ENCODE peak calls at places on chromosomes 12 and 14, in five cellular contexts. L is heart left ventricle, B is mesothelial cell of epicardium, X is GM20000, Z is transverse colon. T is an unnamed sample.

GRCh38 chr12:132111641-132112304 is 32.3 kb downstream of the DDX51 start:
- DNase-seq in Z (no peak), X (no peak), L (no peak), B (no peak), T (no peak)

GRCh38 chr12:223751-224240 is 9.8 kb upstream of the SLC6A12 start:
- DNase-seq in X (no peak), L (no peak), B (no peak), Z (no peak), T (no peak)

GRCh38 chr12:132622437-132623071 is 4.0 kb downstream of the P2RX2 start:
- DNase-seq in X (no peak), B (no peak), Z (no peak), L (no peak), T (no peak)

GRCh38 chr14:21072102-21072501 is 2.0 kb downstream of the ARHGEF40 start:
- DNase-seq in L (no peak), B (no peak), X (no peak), Z (no peak), T (peak)

GRCh38 chr12:120692524-120693033 is 5.6 kb downstream of the MLEC start:
- DNase-seq in X (no peak), L (no peak), B (no peak), Z (no peak), T (no peak)

GRCh38 chr12:10623131-10623530 is 9.7 kb upstream of the MAGOHB start:
- DNase-seq in L (no peak), X (no peak), Z (no peak), B (no peak), T (no peak)

GRCh38 chr12:122614839-122615238 is 87.8 kb downstream of the KNTC1 start:
- DNase-seq in B (no peak), X (no peak), L (no peak), Z (no peak), T (no peak)

GRCh38 chr14:61761557-61761956 is 663 bp upstream of the SNAPC1 start:
- DNase-seq in X (no peak), Z (no peak), B (no peak), L (no peak), T (no peak)

GRCh38 chr12:91988571-91988970 is 157.1 kb downstream of the BTG1 start:
- DNase-seq in Z (no peak), L (no peak), B (no peak), X (no peak), T (no peak)

GRCh38 chr14:92897922-92898599 is 24.9 kb upstream of the CHGA start:
- DNase-seq in B (no peak), Z (no peak), L (no peak), X (no peak), T (no peak)

GRCh38 chr12:70044170-70044569 is 199.1 kb upstream of the CNOT2 start:
- DNase-seq in L (no peak), X (no peak), B (no peak), Z (no peak), T (no peak)

GRCh38 chr12:113185180-113186032 is at the start of the genes DDX54 and RITA1:
- DNase-seq in B (peak), X (peak), Z (peak), L (peak), T (peak)

GRCh38 chr14:90600619-90601018 is 203.8 kb downstream of the CALM1 start:
- DNase-seq in Z (no peak), L (no peak), X (no peak), B (no peak), T (no peak)

GRCh38 chr12:42070056-42070455 is 74.6 kb downstream of the GXYLT1 start:
- DNase-seq in X (no peak), B (no peak), L (no peak), Z (no peak), T (no peak)

GRCh38 chr14:36773136-36773540 is 111.5 kb downstream of the PAX9 start:
- DNase-seq in X (no peak), B (no peak), Z (no peak), L (no peak), T (no peak)
- TF ChIP-seq CTCF in X (no peak), B (no peak), Z (no peak), L (no peak), T (no peak)

DNA sequence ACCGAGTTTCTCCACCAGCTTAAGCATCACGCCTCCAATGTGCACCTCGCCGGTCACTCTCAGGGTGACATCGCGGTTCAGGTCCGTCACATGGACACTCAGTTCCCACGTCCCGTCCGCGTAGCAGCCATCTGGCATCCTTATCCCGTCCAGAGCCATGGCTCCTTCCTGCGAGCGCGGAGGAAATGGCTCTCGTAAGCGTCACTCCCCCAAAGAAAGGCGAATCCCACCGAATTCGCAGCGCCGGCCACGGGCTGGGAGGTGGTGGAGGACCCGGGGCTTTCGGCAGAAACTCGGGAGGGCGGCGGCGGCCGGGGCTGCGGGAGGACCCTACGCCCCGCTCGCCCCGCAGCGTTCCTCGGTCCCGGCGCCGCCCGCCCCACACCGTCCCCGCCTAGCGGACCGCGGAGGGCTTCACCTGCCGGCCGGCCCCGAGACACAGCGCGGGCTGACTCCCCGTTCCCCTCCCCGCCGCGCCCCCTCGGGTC is 396 bp downstream of the FERMT2 start:
- DNase-seq in X (peak), L (peak), Z (peak), B (peak), T (no peak)
- TF ChIP-seq CTCF in X (no peak), L (peak), Z (no peak), B (no peak), T (no peak)

GRCh38 chr14:55111122-55111705 is 17.8 kb upstream of the LGALS3 start:
- DNase-seq in L (no peak), B (no peak), X (no peak), Z (peak), T (no peak)
- TF ChIP-seq CTCF in L (no peak), B (no peak), X (no peak), Z (no peak), T (no peak)

GRCh38 chr14:103382375-103382774 is 2.8 kb upstream of the MARK3 start:
- DNase-seq in B (no peak), Z (no peak), X (no peak), L (no peak), T (no peak)
- TF ChIP-seq CTCF in B (no peak), Z (no peak), X (no peak), L (no peak), T (no peak)

GRCh38 chr14:24316597-24316950 is 5.3 kb downstream of the LTB4R start:
- DNase-seq in B (no peak), L (no peak), X (no peak), Z (no peak), T (no peak)
- TF ChIP-seq CTCF in B (no peak), L (no peak), X (no peak), Z (no peak), T (no peak)

GRCh38 chr12:3658327-3659163 is 94.4 kb downstream of the CRACR2A start:
- DNase-seq in Z (peak), X (peak), B (no peak), L (no peak), T (peak)
- TF ChIP-seq CTCF in Z (peak), X (peak), B (no peak), L (peak), T (peak)

DNA sequence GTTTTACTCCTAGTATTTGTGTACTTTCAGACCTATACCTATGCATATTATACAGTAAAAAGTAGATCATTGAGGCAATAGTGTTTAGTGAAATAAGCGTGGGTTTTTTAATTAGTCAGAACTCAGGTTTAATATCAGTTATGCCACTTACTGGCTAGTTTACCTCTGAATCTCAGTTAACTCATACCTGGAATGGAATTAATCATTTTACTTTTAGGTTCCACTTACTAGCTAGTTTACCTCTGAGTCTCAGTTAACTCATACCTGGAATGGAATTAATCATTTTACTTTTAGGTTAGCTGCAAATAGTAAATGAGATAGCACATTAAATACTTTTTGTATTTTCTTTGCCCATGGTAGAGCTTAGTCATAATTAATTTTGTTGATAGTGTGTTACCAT is 475.7 kb downstream of the CCER1 start:
- DNase-seq in L (no peak), B (no peak), X (no peak), Z (no peak), T (no peak)
- TF ChIP-seq CTCF in L (no peak), B (no peak), X (no peak), Z (no peak), T (no peak)

GRCh38 chr14:75453817-75454434 is 26.1 kb downstream of the JDP2 start:
- DNase-seq in B (no peak), X (peak), Z (no peak), L (no peak), T (peak)
- TF ChIP-seq CTCF in B (no peak), X (peak), Z (no peak), L (no peak), T (peak)

T was measured in GM13976.